ENCODE peak calls at places on chromosome 22, in nine cellular contexts. G is GM03348; J is fibroblast of the conjunctiva; A is RCC 7860; N is HCT116; W is A549; Y is activated CD4-positive, alpha-beta memory T cell treated with anti-CD3 and anti-CD28 coated beads for 36 hours; P is mucosa of descending colon; F is nephron progenitor cell. I is an unnamed sample.

GRCh38 chr22:29121124-29121523 is 48.3 kb downstream of the KREMEN1 start:
- DNase-seq in G (no peak), J (peak; percentile 43), A (no peak), N (no peak), W (no peak), Y (no peak), P (no peak), F (no peak), I (no peak)

GRCh38 chr22:34972498-34972897 is 93.5 kb upstream of the ISX start:
- DNase-seq in G (no peak), J (no peak), A (peak; percentile 62), N (no peak), W (no peak), Y (no peak), P (no peak), F (no peak), I (no peak)

GRCh38 chr22:38314992-38315800 is 2.0 kb downstream of the CSNK1E start:
- DNase-seq in G (no peak), J (no peak), A (no peak), N (no peak), W (no peak), Y (peak; percentile 26), P (peak; percentile 64), F (no peak), I (no peak)

GRCh38 chr22:25661067-25661466 is 80.9 kb upstream of the MYO18B start:
- DNase-seq in G (no peak), J (peak; percentile 17), A (no peak), N (no peak), W (no peak), Y (no peak), P (no peak), F (no peak), I (no peak)

GRCh38 chr22:30187726-30188407 is 58.7 kb downstream of the LIF start:
- DNase-seq in G (no peak), J (no peak), A (no peak), N (no peak), W (no peak), Y (peak; percentile 42), P (no peak), F (no peak), I (no peak)

GRCh38 chr22:31637375-31637937 is 24.6 kb downstream of the PISD start:
- DNase-seq in G (no peak), J (no peak), A (peak; percentile 57), N (no peak), W (no peak), Y (no peak), P (peak; percentile 69), F (no peak), I (no peak)

GRCh38 chr22:39820266-39820665 is 73.3 kb downstream of the ENTHD1 start:
- DNase-seq in G (peak; percentile 76), J (peak; percentile 13), A (peak; percentile 54), N (peak; percentile 18), W (peak; percentile 14), Y (no peak), P (no peak), F (no peak), I (no peak)

GRCh38 chr22:29302681-29303465 is 3.6 kb upstream of the GAS2L1 start:
- DNase-seq in G (no peak), J (no peak), A (no peak), N (no peak), W (no peak), Y (no peak), P (no peak), F (no peak), I (no peak)

GRCh38 chr22:46841528-46841927 is 79.1 kb downstream of the TBC1D22A start:
- DNase-seq in G (no peak), J (no peak), A (no peak), N (no peak), W (no peak), Y (no peak), P (no peak), F (no peak), I (no peak)

GRCh38 chr22:46008291-46008690 is 31.3 kb upstream of the WNT7B start:
- DNase-seq in G (no peak), J (no peak), A (peak; percentile 38), N (no peak), W (no peak), Y (no peak), P (peak; percentile 50), F (no peak), I (no peak)

GRCh38 chr22:40019681-40020080 is 24.9 kb downstream of the FAM83F start:
- DNase-seq in G (no peak), J (no peak), A (no peak), N (no peak), W (no peak), Y (no peak), P (no peak), F (no peak), I (no peak)

GRCh38 chr22:30605449-30606110 is 1.4 kb upstream of the TCN2 start:
- DNase-seq in G (peak; percentile 79), J (no peak), A (peak; percentile 19), N (peak; percentile 52), W (peak; percentile 69), Y (peak; percentile 70), P (no peak), F (peak; percentile 43), I (no peak)

GRCh38 chr22:28328751-28329150 is 350.9 kb downstream of the TTC28 start:
- DNase-seq in G (no peak), J (no peak), A (no peak), N (no peak), W (no peak), Y (no peak), P (no peak), F (no peak), I (no peak)

GRCh38 chr22:22955866-22956535 is 68.4 kb downstream of the IGLL5 start:
- DNase-seq in G (peak; percentile 84), J (peak; percentile 49), A (peak; percentile 34), N (peak; percentile 52), W (peak; percentile 59), Y (peak; percentile 73), P (no peak), F (peak; percentile 73), I (no peak)

GRCh38 chr22:46026907-46027218 is 49.9 kb upstream of the WNT7B start:
- DNase-seq in G (no peak), J (no peak), A (no peak), N (no peak), W (no peak), Y (no peak), P (no peak), F (no peak), I (no peak)

GRCh38 chr22:49212466-49212865 is 615.2 kb downstream of the BRD1 start:
- DNase-seq in G (no peak), J (no peak), A (no peak), N (no peak), W (no peak), Y (no peak), P (peak; percentile 30), F (no peak), I (no peak)

GRCh38 chr22:16562711-16563554 is 29.7 kb downstream of the CCT8L2 start:
- DNase-seq in G (no peak), J (no peak), A (no peak), N (no peak), W (no peak), Y (no peak), P (no peak), F (no peak), I (no peak)

GRCh38 chr22:30483169-30483568 is 11.4 kb upstream of the SEC14L3 start:
- DNase-seq in G (no peak), J (no peak), A (no peak), N (no peak), W (no peak), Y (no peak), P (no peak), F (no peak), I (no peak)

GRCh38 chr22:40128989-40129388 is 48.7 kb upstream of the TNRC6B start:
- DNase-seq in G (no peak), J (no peak), A (no peak), N (no peak), W (no peak), Y (peak; percentile 44), P (no peak), F (no peak), I (no peak)

GRCh38 chr22:29022101-29022817 is 39.4 kb downstream of the C22orf31 start:
- DNase-seq in G (no peak), J (no peak), A (peak; percentile 68), N (no peak), W (no peak), Y (no peak), P (no peak), F (no peak), I (no peak)

GRCh38 chr22:36744791-36745190 is 31.1 kb downstream of the IFT27 start:
- DNase-seq in G (no peak), J (no peak), A (no peak), N (no peak), W (no peak), Y (no peak), P (no peak), F (no peak), I (no peak)

GRCh38 chr22:19181786-19182471 is 3.4 kb upstream of the SLC25A1 start:
- DNase-seq in G (no peak), J (no peak), A (no peak), N (no peak), W (no peak), Y (peak; percentile 67), P (no peak), F (no peak), I (no peak)

GRCh38 chr22:29587938-29588699 is 7.2 kb upstream of the NIPSNAP1 start:
- DNase-seq in G (peak; percentile 79), J (peak; percentile 77), A (peak; percentile 68), N (no peak), W (peak; percentile 54), Y (no peak), P (no peak), F (no peak), I (peak; percentile 42)

GRCh38 chr22:39114157-39114511 is 17.1 kb downstream of the APOBEC3H start:
- DNase-seq in G (no peak), J (no peak), A (no peak), N (no peak), W (no peak), Y (no peak), P (no peak), F (peak; percentile 40), I (no peak)

GRCh38 chr22:44632823-44633478 is 69.1 kb upstream of the PRR5 start:
- DNase-seq in G (no peak), J (no peak), A (no peak), N (no peak), W (no peak), Y (peak; percentile 35), P (no peak), F (no peak), I (no peak)

GRCh38 chr22:40922484-40923303 is 28.5 kb upstream of the RBX1 start:
- DNase-seq in G (peak; percentile 69), J (peak; percentile 59), A (peak; percentile 30), N (peak; percentile 29), W (peak; percentile 47), Y (no peak), P (no peak), F (no peak), I (peak; percentile 37)

GRCh38 chr22:30344447-30345200 is 12.1 kb downstream of the SF3A1 start:
- DNase-seq in G (no peak), J (no peak), A (no peak), N (no peak), W (no peak), Y (peak; percentile 86), P (no peak), F (no peak), I (no peak)

GRCh38 chr22:45502215-45503070 is at the start of gene FBLN1:
- DNase-seq in G (peak; percentile 85), J (no peak), A (no peak), N (no peak), W (peak; percentile 42), Y (no peak), P (no peak), F (peak; percentile 87), I (no peak)

GRCh38 chr22:48753752-48754517 is 1073.7 kb downstream of the BRD1 start:
- DNase-seq in G (peak; percentile 3), J (no peak), A (no peak), N (no peak), W (no peak), Y (no peak), P (no peak), F (no peak), I (no peak)

GRCh38 chr22:26904483-26904882 is 247.1 kb downstream of the MIAT start:
- DNase-seq in G (peak; percentile 28), J (no peak), A (no peak), N (no peak), W (no peak), Y (no peak), P (no peak), F (no peak), I (no peak)

GRCh38 chr22:38026130-38027111 is 30.8 kb upstream of the PICK1 start:
- DNase-seq in G (no peak), J (no peak), A (no peak), N (no peak), W (no peak), Y (no peak), P (no peak), F (no peak), I (no peak)

I was measured in amniotic stem cell.